ENCODE peak calls at places on chromosomes 7 and 10, in ten cellular contexts. F is non-pigmented ciliary epithelial cell; L is occipital lobe; U is HT1080; C is HCEC 1CT; S is activated T-helper 1 cell treated with anti-CD3 and anti-CD28 coated beads, Interleukin-2, amount 50 U/mL, for 16 hours; O is B cell; P is Peyer's patch; N is M059J; A is endothelial cell. D is an unnamed sample.

GRCh38 chr10:90179696-90180407 is 478.5 kb downstream of the KIF20B start:
- DNase-seq in F (peak), L (no peak), U (peak), C (peak), S (no peak), O (no peak), P (no peak), N (peak), A (no peak), D (no peak)

GRCh38 chr10:34916368-34916767 is 101.3 kb upstream of the PARD3 start:
- DNase-seq in F (peak), L (no peak), U (peak), C (peak), S (no peak), O (no peak), P (no peak), N (peak), A (no peak), D (no peak)

GRCh38 chr7:108046952-108047506 is 44.1 kb upstream of the LAMB1 start:
- DNase-seq in F (no peak), L (no peak), U (no peak), C (no peak), S (no peak), O (no peak), P (no peak), N (no peak), A (no peak), D (no peak)

GRCh38 chr10:77849039-77849664 is 77.4 kb downstream of the DLG5 start:
- DNase-seq in F (no peak), L (no peak), U (no peak), C (no peak), S (no peak), O (peak), P (no peak), N (no peak), A (no peak), D (no peak)

GRCh38 chr10:77393821-77394501 is 243.6 kb downstream of the KCNMA1 start:
- DNase-seq in F (no peak), L (no peak), U (no peak), C (no peak), S (no peak), O (no peak), P (no peak), N (peak), A (no peak), D (no peak)

GRCh38 chr7:148712610-148713330 is 14.1 kb downstream of the CUL1 start:
- DNase-seq in F (no peak), L (no peak), U (no peak), C (no peak), S (no peak), O (no peak), P (no peak), N (no peak), A (no peak), D (no peak)

GRCh38 chr10:58856508-58857240 is 319.8 kb upstream of the PHYHIPL start:
- DNase-seq in F (peak), L (peak), U (peak), C (peak), S (no peak), O (no peak), P (no peak), N (peak), A (no peak), D (no peak)

GRCh38 chr10:128326851-128327250 is 200.6 kb upstream of the MKI67 start:
- DNase-seq in F (no peak), L (no peak), U (no peak), C (no peak), S (no peak), O (no peak), P (no peak), N (no peak), A (no peak), D (no peak)

GRCh38 chr7:108598153-108598552 is 28.5 kb downstream of the DNAJB9 start:
- DNase-seq in F (no peak), L (no peak), U (no peak), C (no peak), S (no peak), O (no peak), P (no peak), N (no peak), A (no peak), D (no peak)

GRCh38 chr10:6112893-6113292 is 24.1 kb downstream of the RBM17 start:
- DNase-seq in F (no peak), L (no peak), U (no peak), C (no peak), S (no peak), O (no peak), P (no peak), N (no peak), A (no peak), D (no peak)

GRCh38 chr7:134470864-134471263 is 12.0 kb upstream of the AKR1B1 start:
- DNase-seq in F (no peak), L (no peak), U (peak), C (peak), S (no peak), O (no peak), P (no peak), N (peak), A (no peak), D (no peak)

GRCh38 chr7:130942211-130942964 is 208.4 kb upstream of the KLF14 start:
- DNase-seq in F (no peak), L (no peak), U (peak), C (no peak), S (no peak), O (peak), P (peak), N (peak), A (no peak), D (peak)

GRCh38 chr10:132229834-132230556 is 43.2 kb downstream of the DPYSL4 start:
- DNase-seq in F (no peak), L (no peak), U (no peak), C (peak), S (no peak), O (peak), P (peak), N (no peak), A (no peak), D (peak)

GRCh38 chr10:99612167-99612831 is 7.9 kb downstream of the SLC25A28 start:
- DNase-seq in F (peak), L (peak), U (peak), C (peak), S (no peak), O (peak), P (no peak), N (peak), A (peak), D (no peak)

GRCh38 chr7:117479480-117480224 is at the start of gene CFTR:
- DNase-seq in F (no peak), L (no peak), U (no peak), C (no peak), S (no peak), O (no peak), P (no peak), N (no peak), A (peak), D (peak)

GRCh38 chr10:521261-521660 is 168.2 kb downstream of the DIP2C start:
- DNase-seq in F (no peak), L (no peak), U (no peak), C (no peak), S (no peak), O (no peak), P (no peak), N (no peak), A (no peak), D (no peak)

GRCh38 chr7:112212516-112213036 is 6.1 kb downstream of the ZNF277 start:
- DNase-seq in F (no peak), L (no peak), U (no peak), C (no peak), S (no peak), O (no peak), P (no peak), N (no peak), A (no peak), D (no peak)